ENCODE peak calls at places on chromosome 20, in four cellular contexts. S is mammary epithelial cell, E is lower lobe of right lung, Q is cardiac muscle cell. P is an unnamed sample. For H3K4me1 and H3K36me3, the result is how much of the 10 kb centered on the place peaks cover.

GRCh38 chr20:40319056-40319455 is 370.0 kb downstream of the MAFB start:
- DNase-seq in Q (no peak), S (no peak), E (no peak), P (no peak)

GRCh38 chr20:17819395-17820093 is 119.8 kb downstream of the BANF2 start:
- DNase-seq in E (no peak), Q (no peak), S (no peak), P (no peak)

GRCh38 chr20:56200456-56200855 is 48.1 kb upstream of the MC3R start:
- DNase-seq in E (no peak), Q (no peak), S (no peak), P (no peak)

GRCh38 chr20:63323298-63323820 is 30.4 kb downstream of the COL20A1 start:
- DNase-seq in S (no peak), E (no peak), Q (no peak), P (no peak)

GRCh38 chr20:59723607-59724456 is 119.5 kb downstream of the PHACTR3 start:
- DNase-seq in S (peak), E (no peak), Q (no peak), P (no peak)

GRCh38 chr20:46651091-46651962 is at the start of gene SLC13A3:
- DNase-seq in Q (peak), S (no peak), E (no peak), P (no peak)

GRCh38 chr20:21522479-21523397 is 8.9 kb upstream of the NKX2-2 start:
- DNase-seq in E (no peak), Q (no peak), S (no peak), P (no peak)

GRCh38 chr20:19347943-19348456 is 135.6 kb downstream of the SLC24A3 start:
- DNase-seq in E (no peak), Q (no peak), S (no peak), P (no peak)

GRCh38 chr20:35306931-35307517 is 14.8 kb upstream of the FAM83C start:
- DNase-seq in Q (peak), E (no peak), S (peak), P (no peak)

GRCh38 chr20:51404297-51405060 is 138.0 kb downstream of the NFATC2 start:
- DNase-seq in Q (no peak), S (no peak), E (no peak), P (peak)

GRCh38 chr20:1325173-1326030 is 3.5 kb downstream of the SDCBP2 start:
- DNase-seq in E (peak), S (peak), Q (peak), P (peak)
- H3K4me1 ChIP-seq in E (half or more), S (half or more), Q (under half), P (half or more)

GRCh38 chr20:44541957-44542356 is 20.1 kb upstream of the SERINC3 start:
- DNase-seq in Q (peak), E (no peak), S (no peak), P (no peak)
- H3K36me3 ChIP-seq in Q (under half), E (under half), S (under half), P (under half)

GRCh38 chr20:24049081-24049480 is 60.5 kb upstream of the GGTLC1 start:
- DNase-seq in S (no peak), E (no peak), Q (no peak), P (no peak)
- H3K27ac ChIP-seq in S (no peak), E (no peak), Q (no peak), P (no peak)

DNA sequence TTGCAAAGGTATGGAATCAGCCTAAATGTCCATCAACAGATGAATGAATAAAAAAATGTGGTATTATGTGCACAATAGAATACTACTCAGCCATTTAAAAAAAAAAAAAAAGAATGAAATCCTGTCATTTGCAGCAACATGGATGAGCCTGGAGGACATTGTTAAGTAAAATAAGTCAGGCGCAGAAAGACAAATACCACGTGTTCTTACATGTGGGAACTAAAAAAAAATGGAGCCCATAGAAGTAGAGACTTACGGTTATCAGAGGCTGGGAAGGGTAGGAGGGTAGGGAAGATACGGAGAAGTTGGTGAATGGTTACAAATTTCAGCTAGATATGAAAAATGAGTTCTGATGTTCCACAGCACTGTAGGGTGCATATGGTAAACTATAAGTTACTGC is 97.2 kb upstream of the SIRPG start:
- DNase-seq in S (no peak), E (no peak), Q (no peak), P (no peak)
- H3K4me1 ChIP-seq in S (under half), E (under half), Q (under half), P (under half)

P was measured in spleen.